ENCODE peak calls at places on chromosomes 7 and 10, in ten cellular contexts. One of them, this sample, is unnamed. For H3K4me1, the result is how much of the 10 kb centered on the place peaks cover.

GRCh38 chr7:38673795-38674194 is 42.6 kb upstream of the AMPH start:
- DNase-seq in endothelial cell of umbilical vein: peak
- DNase-seq in colonic mucosa: no peak
- DNase-seq in IMR-90: peak
- DNase-seq in body of pancreas: no peak
- DNase-seq in tibial nerve: no peak
- DNase-seq in effector memory CD4-positive, alpha-beta T cell: no peak
- DNase-seq in CD8-positive, alpha-beta T cell: no peak
- DNase-seq in naive thymus-derived CD4-positive, alpha-beta T cell: no peak
- DNase-seq in fibroblast of lung: peak
- DNase-seq in this sample: no peak

GRCh38 chr10:49564461-49565009 is 25.6 kb upstream of the ERCC6 start:
- DNase-seq in CD8-positive, alpha-beta T cell: no peak
- DNase-seq in fibroblast of lung: peak
- DNase-seq in IMR-90: peak
- DNase-seq in effector memory CD4-positive, alpha-beta T cell: no peak
- DNase-seq in naive thymus-derived CD4-positive, alpha-beta T cell: no peak
- DNase-seq in body of pancreas: no peak
- DNase-seq in colonic mucosa: no peak
- DNase-seq in endothelial cell of umbilical vein: no peak
- DNase-seq in tibial nerve: no peak
- DNase-seq in this sample: no peak

GRCh38 chr7:121166885-121167284 is 161.9 kb upstream of the WNT16 start:
- DNase-seq in CD8-positive, alpha-beta T cell: no peak
- DNase-seq in naive thymus-derived CD4-positive, alpha-beta T cell: no peak
- DNase-seq in body of pancreas: no peak
- DNase-seq in tibial nerve: no peak
- DNase-seq in colonic mucosa: no peak
- DNase-seq in effector memory CD4-positive, alpha-beta T cell: no peak
- DNase-seq in fibroblast of lung: no peak
- DNase-seq in endothelial cell of umbilical vein: no peak
- DNase-seq in IMR-90: no peak
- DNase-seq in this sample: no peak

GRCh38 chr10:118594392-118595063 is 920 bp downstream of the PRLHR start:
- DNase-seq in fibroblast of lung: peak
- DNase-seq in IMR-90: peak
- DNase-seq in endothelial cell of umbilical vein: peak
- DNase-seq in tibial nerve: peak
- DNase-seq in colonic mucosa: peak
- DNase-seq in CD8-positive, alpha-beta T cell: peak
- DNase-seq in effector memory CD4-positive, alpha-beta T cell: no peak
- DNase-seq in naive thymus-derived CD4-positive, alpha-beta T cell: peak
- DNase-seq in body of pancreas: peak
- DNase-seq in this sample: peak

GRCh38 chr10:116201011-116201410 is 72.0 kb downstream of the GFRA1 start:
- DNase-seq in fibroblast of lung: peak
- DNase-seq in IMR-90: peak
- DNase-seq in colonic mucosa: no peak
- DNase-seq in CD8-positive, alpha-beta T cell: no peak
- DNase-seq in effector memory CD4-positive, alpha-beta T cell: no peak
- DNase-seq in tibial nerve: no peak
- DNase-seq in body of pancreas: no peak
- DNase-seq in endothelial cell of umbilical vein: no peak
- DNase-seq in naive thymus-derived CD4-positive, alpha-beta T cell: no peak
- DNase-seq in this sample: no peak

GRCh38 chr7:28236560-28236959 is 56.0 kb upstream of the JAZF1 start:
- DNase-seq in body of pancreas: no peak
- DNase-seq in effector memory CD4-positive, alpha-beta T cell: no peak
- DNase-seq in endothelial cell of umbilical vein: no peak
- DNase-seq in colonic mucosa: no peak
- DNase-seq in naive thymus-derived CD4-positive, alpha-beta T cell: no peak
- DNase-seq in CD8-positive, alpha-beta T cell: no peak
- DNase-seq in fibroblast of lung: no peak
- DNase-seq in tibial nerve: no peak
- DNase-seq in IMR-90: no peak
- DNase-seq in this sample: no peak

GRCh38 chr7:87345166-87345927 is at the start of gene CROT:
- DNase-seq in CD8-positive, alpha-beta T cell: peak
- DNase-seq in tibial nerve: peak
- DNase-seq in body of pancreas: peak
- DNase-seq in endothelial cell of umbilical vein: peak
- DNase-seq in colonic mucosa: peak
- DNase-seq in effector memory CD4-positive, alpha-beta T cell: peak
- DNase-seq in IMR-90: peak
- DNase-seq in naive thymus-derived CD4-positive, alpha-beta T cell: peak
- DNase-seq in fibroblast of lung: peak
- DNase-seq in this sample: peak

GRCh38 chr10:117552759-117553158 is 10.2 kb downstream of the EMX2 start:
- DNase-seq in CD8-positive, alpha-beta T cell: no peak
- DNase-seq in fibroblast of lung: no peak
- DNase-seq in naive thymus-derived CD4-positive, alpha-beta T cell: no peak
- DNase-seq in body of pancreas: no peak
- DNase-seq in IMR-90: no peak
- DNase-seq in colonic mucosa: no peak
- DNase-seq in effector memory CD4-positive, alpha-beta T cell: no peak
- DNase-seq in tibial nerve: no peak
- DNase-seq in endothelial cell of umbilical vein: no peak
- DNase-seq in this sample: no peak

GRCh38 chr7:45161138-45161537 is 3.5 kb downstream of the RAMP3 start:
- DNase-seq in IMR-90: no peak
- DNase-seq in body of pancreas: no peak
- DNase-seq in fibroblast of lung: no peak
- DNase-seq in endothelial cell of umbilical vein: no peak
- DNase-seq in effector memory CD4-positive, alpha-beta T cell: no peak
- DNase-seq in naive thymus-derived CD4-positive, alpha-beta T cell: no peak
- DNase-seq in colonic mucosa: no peak
- DNase-seq in tibial nerve: no peak
- DNase-seq in CD8-positive, alpha-beta T cell: no peak
- DNase-seq in this sample: no peak

GRCh38 chr7:45162943-45163691 is 5.5 kb downstream of the RAMP3 start:
- DNase-seq in effector memory CD4-positive, alpha-beta T cell: no peak
- DNase-seq in CD8-positive, alpha-beta T cell: no peak
- DNase-seq in IMR-90: no peak
- DNase-seq in colonic mucosa: no peak
- DNase-seq in naive thymus-derived CD4-positive, alpha-beta T cell: no peak
- DNase-seq in endothelial cell of umbilical vein: no peak
- DNase-seq in tibial nerve: no peak
- DNase-seq in fibroblast of lung: no peak
- DNase-seq in body of pancreas: no peak
- DNase-seq in this sample: peak

GRCh38 chr7:45162311-45162845 is 4.8 kb downstream of the RAMP3 start:
- DNase-seq in colonic mucosa: no peak
- DNase-seq in tibial nerve: no peak
- DNase-seq in CD8-positive, alpha-beta T cell: no peak
- DNase-seq in IMR-90: no peak
- DNase-seq in effector memory CD4-positive, alpha-beta T cell: no peak
- DNase-seq in fibroblast of lung: no peak
- DNase-seq in body of pancreas: no peak
- DNase-seq in endothelial cell of umbilical vein: no peak
- DNase-seq in naive thymus-derived CD4-positive, alpha-beta T cell: no peak
- DNase-seq in this sample: no peak

GRCh38 chr7:45161842-45162241 is 4.3 kb downstream of the RAMP3 start:
- DNase-seq in body of pancreas: no peak
- DNase-seq in colonic mucosa: no peak
- DNase-seq in endothelial cell of umbilical vein: no peak
- DNase-seq in IMR-90: no peak
- DNase-seq in tibial nerve: no peak
- DNase-seq in naive thymus-derived CD4-positive, alpha-beta T cell: no peak
- DNase-seq in effector memory CD4-positive, alpha-beta T cell: no peak
- DNase-seq in CD8-positive, alpha-beta T cell: no peak
- DNase-seq in fibroblast of lung: no peak
- DNase-seq in this sample: no peak

DNA sequence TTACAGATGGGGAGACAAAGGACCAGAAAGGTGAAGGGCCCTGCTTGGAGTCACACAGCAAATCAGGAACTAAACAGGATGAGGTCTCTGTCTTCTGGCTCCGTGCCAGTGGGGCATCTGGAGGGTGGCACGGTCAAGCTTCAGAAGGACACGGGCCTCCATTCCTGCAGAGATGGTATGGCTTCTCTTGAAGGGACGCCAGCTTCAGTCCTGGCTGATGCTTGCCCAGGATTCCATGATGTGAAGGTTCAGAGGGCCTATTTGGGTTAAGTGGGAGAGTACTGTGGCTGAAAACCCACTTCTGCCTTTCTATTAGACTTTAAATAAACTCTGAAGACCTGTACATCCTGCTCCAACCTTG is 6.1 kb downstream of the RAMP3 start:
- DNase-seq in tibial nerve: no peak
- DNase-seq in endothelial cell of umbilical vein: no peak
- DNase-seq in naive thymus-derived CD4-positive, alpha-beta T cell: no peak
- DNase-seq in IMR-90: no peak
- DNase-seq in fibroblast of lung: no peak
- DNase-seq in effector memory CD4-positive, alpha-beta T cell: no peak
- DNase-seq in body of pancreas: no peak
- DNase-seq in colonic mucosa: no peak
- DNase-seq in CD8-positive, alpha-beta T cell: no peak
- DNase-seq in this sample: peak
- H3K27ac ChIP-seq in tibial nerve: no peak
- H3K27ac ChIP-seq in endothelial cell of umbilical vein: no peak
- H3K27ac ChIP-seq in naive thymus-derived CD4-positive, alpha-beta T cell: no peak
- H3K27ac ChIP-seq in IMR-90: no peak
- H3K27ac ChIP-seq in fibroblast of lung: no peak
- H3K27ac ChIP-seq in effector memory CD4-positive, alpha-beta T cell: no peak
- H3K27ac ChIP-seq in body of pancreas: no peak
- H3K27ac ChIP-seq in colonic mucosa: no peak
- H3K27ac ChIP-seq in CD8-positive, alpha-beta T cell: no peak
- H3K27ac ChIP-seq in this sample: no peak

GRCh38 chr7:150969483-150969874 is 8.6 kb downstream of the KCNH2 start:
- DNase-seq in IMR-90: no peak
- DNase-seq in CD8-positive, alpha-beta T cell: no peak
- DNase-seq in naive thymus-derived CD4-positive, alpha-beta T cell: no peak
- DNase-seq in effector memory CD4-positive, alpha-beta T cell: no peak
- DNase-seq in fibroblast of lung: no peak
- DNase-seq in tibial nerve: no peak
- DNase-seq in endothelial cell of umbilical vein: no peak
- DNase-seq in colonic mucosa: no peak
- DNase-seq in body of pancreas: no peak
- DNase-seq in this sample: no peak

GRCh38 chr7:150970424-150970823 is 7.7 kb downstream of the KCNH2 start:
- DNase-seq in endothelial cell of umbilical vein: no peak
- DNase-seq in fibroblast of lung: no peak
- DNase-seq in naive thymus-derived CD4-positive, alpha-beta T cell: no peak
- DNase-seq in tibial nerve: no peak
- DNase-seq in effector memory CD4-positive, alpha-beta T cell: no peak
- DNase-seq in CD8-positive, alpha-beta T cell: no peak
- DNase-seq in IMR-90: no peak
- DNase-seq in body of pancreas: no peak
- DNase-seq in colonic mucosa: no peak
- DNase-seq in this sample: no peak

GRCh38 chr7:150972094-150972493 is 6.0 kb downstream of the KCNH2 start:
- DNase-seq in fibroblast of lung: peak
- DNase-seq in body of pancreas: no peak
- DNase-seq in endothelial cell of umbilical vein: no peak
- DNase-seq in IMR-90: peak
- DNase-seq in tibial nerve: no peak
- DNase-seq in CD8-positive, alpha-beta T cell: no peak
- DNase-seq in colonic mucosa: no peak
- DNase-seq in effector memory CD4-positive, alpha-beta T cell: no peak
- DNase-seq in naive thymus-derived CD4-positive, alpha-beta T cell: no peak
- DNase-seq in this sample: no peak

GRCh38 chr7:150972746-150973145 is 5.4 kb downstream of the KCNH2 start:
- DNase-seq in effector memory CD4-positive, alpha-beta T cell: no peak
- DNase-seq in tibial nerve: no peak
- DNase-seq in colonic mucosa: no peak
- DNase-seq in naive thymus-derived CD4-positive, alpha-beta T cell: no peak
- DNase-seq in endothelial cell of umbilical vein: no peak
- DNase-seq in CD8-positive, alpha-beta T cell: no peak
- DNase-seq in fibroblast of lung: no peak
- DNase-seq in IMR-90: no peak
- DNase-seq in body of pancreas: no peak
- DNase-seq in this sample: no peak

DNA sequence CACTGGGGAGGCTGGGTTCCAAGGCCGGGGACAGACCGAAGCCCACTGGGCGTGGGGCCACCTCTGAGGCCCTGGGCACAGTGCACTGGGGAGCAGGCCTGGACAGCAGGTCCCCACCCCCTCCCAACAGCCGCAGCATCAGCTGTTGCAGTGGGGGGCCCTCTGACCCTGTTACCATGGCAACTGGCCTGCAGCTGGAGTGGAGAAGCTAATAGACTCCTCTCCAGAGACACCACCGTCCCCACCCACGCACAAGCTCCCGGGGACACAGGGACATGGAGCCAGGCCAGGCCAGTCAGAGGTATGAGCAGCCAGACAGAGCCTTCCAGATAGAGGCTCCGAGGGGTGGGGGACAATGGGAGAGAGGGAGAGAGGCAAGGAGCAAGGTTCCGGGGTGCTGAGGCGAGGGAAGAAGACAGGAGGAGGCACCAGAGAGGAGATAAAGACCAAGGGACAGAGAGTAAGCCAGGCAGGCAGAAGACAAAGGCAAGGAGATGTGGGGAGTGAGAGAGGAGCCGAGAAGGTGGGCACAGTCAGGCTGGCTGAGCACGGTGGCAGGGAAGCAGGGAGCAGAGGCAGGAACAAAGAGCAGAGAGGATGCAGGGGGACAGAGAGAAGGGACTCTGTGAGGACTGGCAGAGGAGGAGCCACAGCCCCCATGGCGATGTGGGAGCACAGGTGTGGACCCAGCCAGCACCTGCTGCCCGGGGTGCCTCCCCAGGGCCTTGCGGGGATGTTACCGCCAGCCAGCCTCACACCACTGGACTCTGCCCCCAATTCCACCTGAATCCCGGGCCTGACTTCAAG is 6.7 kb downstream of the KCNH2 start:
- DNase-seq in body of pancreas: peak
- DNase-seq in CD8-positive, alpha-beta T cell: no peak
- DNase-seq in colonic mucosa: no peak
- DNase-seq in IMR-90: no peak
- DNase-seq in effector memory CD4-positive, alpha-beta T cell: no peak
- DNase-seq in fibroblast of lung: no peak
- DNase-seq in tibial nerve: no peak
- DNase-seq in endothelial cell of umbilical vein: no peak
- DNase-seq in naive thymus-derived CD4-positive, alpha-beta T cell: no peak
- DNase-seq in this sample: no peak
- H3K4me1 ChIP-seq in body of pancreas: under half
- H3K4me1 ChIP-seq in CD8-positive, alpha-beta T cell: under half
- H3K4me1 ChIP-seq in colonic mucosa: under half
- H3K4me1 ChIP-seq in IMR-90: under half
- H3K4me1 ChIP-seq in effector memory CD4-positive, alpha-beta T cell: under half
- H3K4me1 ChIP-seq in fibroblast of lung: under half
- H3K4me1 ChIP-seq in tibial nerve: under half
- H3K4me1 ChIP-seq in endothelial cell of umbilical vein: under half
- H3K4me1 ChIP-seq in naive thymus-derived CD4-positive, alpha-beta T cell: under half
- H3K4me1 ChIP-seq in this sample: under half

GRCh38 chr7:128406147-128406985 is 3.4 kb downstream of the IMPDH1 start:
- DNase-seq in naive thymus-derived CD4-positive, alpha-beta T cell: no peak
- DNase-seq in fibroblast of lung: no peak
- DNase-seq in tibial nerve: no peak
- DNase-seq in endothelial cell of umbilical vein: no peak
- DNase-seq in effector memory CD4-positive, alpha-beta T cell: no peak
- DNase-seq in CD8-positive, alpha-beta T cell: no peak
- DNase-seq in body of pancreas: no peak
- DNase-seq in colonic mucosa: peak
- DNase-seq in IMR-90: no peak
- DNase-seq in this sample: no peak
- H3K4me3 ChIP-seq in naive thymus-derived CD4-positive, alpha-beta T cell: no peak
- H3K4me3 ChIP-seq in fibroblast of lung: no peak
- H3K4me3 ChIP-seq in tibial nerve: peak
- H3K4me3 ChIP-seq in endothelial cell of umbilical vein: no peak
- H3K4me3 ChIP-seq in effector memory CD4-positive, alpha-beta T cell: no peak
- H3K4me3 ChIP-seq in CD8-positive, alpha-beta T cell: no peak
- H3K4me3 ChIP-seq in body of pancreas: no peak
- H3K4me3 ChIP-seq in colonic mucosa: no peak
- H3K4me3 ChIP-seq in IMR-90: peak
- H3K4me3 ChIP-seq in this sample: no peak

GRCh38 chr10:124706462-124706857 is 37.7 kb downstream of the FAM53B start:
- DNase-seq in effector memory CD4-positive, alpha-beta T cell: no peak
- DNase-seq in tibial nerve: no peak
- DNase-seq in fibroblast of lung: no peak
- DNase-seq in body of pancreas: no peak
- DNase-seq in colonic mucosa: no peak
- DNase-seq in CD8-positive, alpha-beta T cell: no peak
- DNase-seq in naive thymus-derived CD4-positive, alpha-beta T cell: no peak
- DNase-seq in IMR-90: no peak
- DNase-seq in endothelial cell of umbilical vein: no peak
- DNase-seq in this sample: no peak

GRCh38 chr10:124706876-124707516 is 37.2 kb downstream of the FAM53B start:
- DNase-seq in CD8-positive, alpha-beta T cell: no peak
- DNase-seq in effector memory CD4-positive, alpha-beta T cell: no peak
- DNase-seq in colonic mucosa: no peak
- DNase-seq in IMR-90: no peak
- DNase-seq in endothelial cell of umbilical vein: no peak
- DNase-seq in body of pancreas: no peak
- DNase-seq in naive thymus-derived CD4-positive, alpha-beta T cell: no peak
- DNase-seq in tibial nerve: no peak
- DNase-seq in fibroblast of lung: no peak
- DNase-seq in this sample: no peak

GRCh38 chr10:124708922-124709520 is 35.2 kb downstream of the FAM53B start:
- DNase-seq in body of pancreas: no peak
- DNase-seq in fibroblast of lung: no peak
- DNase-seq in endothelial cell of umbilical vein: no peak
- DNase-seq in effector memory CD4-positive, alpha-beta T cell: no peak
- DNase-seq in naive thymus-derived CD4-positive, alpha-beta T cell: no peak
- DNase-seq in colonic mucosa: no peak
- DNase-seq in tibial nerve: no peak
- DNase-seq in IMR-90: no peak
- DNase-seq in CD8-positive, alpha-beta T cell: no peak
- DNase-seq in this sample: no peak

GRCh38 chr10:124708246-124708779 is 35.9 kb downstream of the FAM53B start:
- DNase-seq in colonic mucosa: no peak
- DNase-seq in effector memory CD4-positive, alpha-beta T cell: no peak
- DNase-seq in CD8-positive, alpha-beta T cell: no peak
- DNase-seq in fibroblast of lung: no peak
- DNase-seq in body of pancreas: no peak
- DNase-seq in endothelial cell of umbilical vein: peak
- DNase-seq in tibial nerve: no peak
- DNase-seq in naive thymus-derived CD4-positive, alpha-beta T cell: no peak
- DNase-seq in IMR-90: no peak
- DNase-seq in this sample: peak

DNA sequence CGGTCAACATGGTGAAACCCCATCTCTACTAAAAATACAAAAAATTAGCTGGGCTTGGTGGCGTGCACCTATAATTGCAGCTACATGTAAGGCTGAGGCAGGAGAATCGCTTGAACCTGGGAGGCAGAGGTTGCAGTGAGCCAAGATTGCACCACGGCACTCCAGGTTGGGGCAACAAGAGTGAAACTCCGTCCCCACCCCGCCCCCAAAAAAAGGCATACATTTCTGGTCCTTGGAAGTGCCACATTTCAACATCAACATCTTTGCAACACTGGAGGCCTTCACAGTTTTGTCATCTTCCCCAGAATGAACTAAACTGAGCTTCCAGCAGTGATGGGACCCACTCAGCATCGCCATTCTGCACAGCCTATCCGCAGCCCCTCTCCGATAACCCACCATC is 36.6 kb downstream of the FAM53B start:
- DNase-seq in tibial nerve: no peak
- DNase-seq in endothelial cell of umbilical vein: no peak
- DNase-seq in effector memory CD4-positive, alpha-beta T cell: no peak
- DNase-seq in colonic mucosa: no peak
- DNase-seq in body of pancreas: no peak
- DNase-seq in naive thymus-derived CD4-positive, alpha-beta T cell: no peak
- DNase-seq in fibroblast of lung: no peak
- DNase-seq in IMR-90: no peak
- DNase-seq in CD8-positive, alpha-beta T cell: no peak
- DNase-seq in this sample: no peak
- H3K27ac ChIP-seq in tibial nerve: peak
- H3K27ac ChIP-seq in endothelial cell of umbilical vein: no peak
- H3K27ac ChIP-seq in effector memory CD4-positive, alpha-beta T cell: peak
- H3K27ac ChIP-seq in colonic mucosa: peak
- H3K27ac ChIP-seq in body of pancreas: no peak
- H3K27ac ChIP-seq in naive thymus-derived CD4-positive, alpha-beta T cell: no peak
- H3K27ac ChIP-seq in fibroblast of lung: no peak
- H3K27ac ChIP-seq in IMR-90: no peak
- H3K27ac ChIP-seq in CD8-positive, alpha-beta T cell: no peak
- H3K27ac ChIP-seq in this sample: no peak